ENCODE peak calls at places on chromosomes 12 and 14, in ten cellular contexts. One of them, this sample, is unnamed.
A peak's percentile ranks its signal among the peaks of the same experiment; 100 is the strongest.

GRCh38 chr14:33230016-33230415 is 291.3 kb downstream of the NPAS3 start:
- DNase-seq in CD8-positive, alpha-beta memory T cell: no peak
- DNase-seq in OCI-LY7: no peak
- DNase-seq in GM23248: no peak
- DNase-seq in left lung: no peak
- DNase-seq in RWPE1: no peak
- DNase-seq in fibroblast of lung: no peak
- DNase-seq in substantia nigra: no peak
- DNase-seq in coronary artery: no peak
- DNase-seq in GM23338: no peak
- DNase-seq in this sample: no peak

GRCh38 chr14:68263563-68264350 is 444.2 kb downstream of the RAD51B start:
- DNase-seq in CD8-positive, alpha-beta memory T cell: no peak
- DNase-seq in OCI-LY7: no peak
- DNase-seq in GM23248: peak; percentile 29
- DNase-seq in left lung: no peak
- DNase-seq in RWPE1: no peak
- DNase-seq in fibroblast of lung: peak; percentile 80
- DNase-seq in substantia nigra: no peak
- DNase-seq in coronary artery: no peak
- DNase-seq in GM23338: no peak
- DNase-seq in this sample: no peak

GRCh38 chr12:48980953-48981756 is 3.0 kb downstream of the WNT1 start:
- DNase-seq in CD8-positive, alpha-beta memory T cell: peak; percentile 61
- DNase-seq in OCI-LY7: no peak
- DNase-seq in GM23248: peak; percentile 66
- DNase-seq in left lung: peak; percentile 75
- DNase-seq in RWPE1: no peak
- DNase-seq in fibroblast of lung: no peak
- DNase-seq in substantia nigra: no peak
- DNase-seq in coronary artery: no peak
- DNase-seq in GM23338: peak; percentile 67
- DNase-seq in this sample: no peak

GRCh38 chr14:55814064-55814463 is 234.1 kb downstream of the KTN1 start:
- DNase-seq in CD8-positive, alpha-beta memory T cell: no peak
- DNase-seq in OCI-LY7: no peak
- DNase-seq in GM23248: no peak
- DNase-seq in left lung: no peak
- DNase-seq in RWPE1: no peak
- DNase-seq in fibroblast of lung: no peak
- DNase-seq in substantia nigra: no peak
- DNase-seq in coronary artery: no peak
- DNase-seq in GM23338: no peak
- DNase-seq in this sample: no peak

GRCh38 chr12:47105914-47106674 is 26.3 kb upstream of the AMIGO2 start:
- DNase-seq in CD8-positive, alpha-beta memory T cell: no peak
- DNase-seq in OCI-LY7: no peak
- DNase-seq in GM23248: no peak
- DNase-seq in left lung: no peak
- DNase-seq in RWPE1: no peak
- DNase-seq in fibroblast of lung: no peak
- DNase-seq in substantia nigra: no peak
- DNase-seq in coronary artery: no peak
- DNase-seq in GM23338: no peak
- DNase-seq in this sample: no peak

GRCh38 chr12:103768467-103769123 is 72.4 kb downstream of the NT5DC3 start:
- DNase-seq in CD8-positive, alpha-beta memory T cell: no peak
- DNase-seq in OCI-LY7: no peak
- DNase-seq in GM23248: no peak
- DNase-seq in left lung: no peak
- DNase-seq in RWPE1: no peak
- DNase-seq in fibroblast of lung: no peak
- DNase-seq in substantia nigra: no peak
- DNase-seq in coronary artery: no peak
- DNase-seq in GM23338: no peak
- DNase-seq in this sample: no peak

GRCh38 chr12:40226652-40227051 is 1.9 kb downstream of the LRRK2 start:
- DNase-seq in CD8-positive, alpha-beta memory T cell: no peak
- DNase-seq in OCI-LY7: peak; percentile 52
- DNase-seq in GM23248: peak; percentile 96
- DNase-seq in left lung: no peak
- DNase-seq in RWPE1: peak; percentile 25
- DNase-seq in fibroblast of lung: peak; percentile 77
- DNase-seq in substantia nigra: no peak
- DNase-seq in coronary artery: peak; percentile 85
- DNase-seq in GM23338: no peak
- DNase-seq in this sample: no peak

GRCh38 chr12:27595231-27595642 is 71.2 kb downstream of the PPFIBP1 start:
- DNase-seq in CD8-positive, alpha-beta memory T cell: no peak
- DNase-seq in OCI-LY7: no peak
- DNase-seq in GM23248: peak; percentile 88
- DNase-seq in left lung: no peak
- DNase-seq in RWPE1: no peak
- DNase-seq in fibroblast of lung: peak; percentile 95
- DNase-seq in substantia nigra: no peak
- DNase-seq in coronary artery: no peak
- DNase-seq in GM23338: peak; percentile 72
- DNase-seq in this sample: no peak

GRCh38 chr14:50340945-50341344 is 28.8 kb downstream of the DMAC2L start:
- DNase-seq in CD8-positive, alpha-beta memory T cell: no peak
- DNase-seq in OCI-LY7: peak; percentile 14
- DNase-seq in GM23248: no peak
- DNase-seq in left lung: no peak
- DNase-seq in RWPE1: no peak
- DNase-seq in fibroblast of lung: no peak
- DNase-seq in substantia nigra: no peak
- DNase-seq in coronary artery: no peak
- DNase-seq in GM23338: peak; percentile 68
- DNase-seq in this sample: no peak

GRCh38 chr12:121857322-121858246 is 1.1 kb downstream of the HPD start:
- DNase-seq in CD8-positive, alpha-beta memory T cell: no peak
- DNase-seq in OCI-LY7: no peak
- DNase-seq in GM23248: no peak
- DNase-seq in left lung: no peak
- DNase-seq in RWPE1: no peak
- DNase-seq in fibroblast of lung: peak; percentile 13
- DNase-seq in substantia nigra: no peak
- DNase-seq in coronary artery: no peak
- DNase-seq in GM23338: no peak
- DNase-seq in this sample: no peak

GRCh38 chr12:60225216-60226000 is 629.6 kb downstream of the SLC16A7 start:
- DNase-seq in CD8-positive, alpha-beta memory T cell: no peak
- DNase-seq in OCI-LY7: no peak
- DNase-seq in GM23248: no peak
- DNase-seq in left lung: no peak
- DNase-seq in RWPE1: no peak
- DNase-seq in fibroblast of lung: no peak
- DNase-seq in substantia nigra: no peak
- DNase-seq in coronary artery: no peak
- DNase-seq in GM23338: no peak
- DNase-seq in this sample: no peak

DNA sequence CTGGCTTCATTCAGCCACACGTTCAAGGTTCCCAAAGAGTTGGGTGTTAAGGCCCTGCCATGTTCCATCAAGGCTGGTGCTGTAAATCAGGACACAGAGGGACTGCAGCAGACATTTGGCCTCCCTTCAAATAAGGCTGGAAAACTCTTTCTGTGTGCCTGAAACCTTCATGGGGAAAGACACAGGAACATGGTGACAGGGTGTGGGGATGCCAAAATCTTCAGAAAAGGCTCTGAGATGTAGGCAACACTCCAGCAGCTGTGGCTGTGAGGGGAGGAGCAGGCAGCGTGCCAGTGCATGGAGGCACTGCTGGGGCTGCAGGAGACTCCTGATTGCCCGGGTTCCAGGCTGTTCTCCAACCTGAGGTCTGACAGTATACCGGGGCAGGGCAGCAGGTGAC is 15.0 kb downstream of the POMT2 start:
- DNase-seq in CD8-positive, alpha-beta memory T cell: no peak
- DNase-seq in OCI-LY7: no peak
- DNase-seq in GM23248: no peak
- DNase-seq in left lung: no peak
- DNase-seq in RWPE1: no peak
- DNase-seq in fibroblast of lung: no peak
- DNase-seq in substantia nigra: no peak
- DNase-seq in coronary artery: no peak
- DNase-seq in GM23338: no peak
- DNase-seq in this sample: no peak
- H3K27ac ChIP-seq in CD8-positive, alpha-beta memory T cell: no peak overlapping the region
- H3K27ac ChIP-seq in OCI-LY7: no peak overlapping the region
- H3K27ac ChIP-seq in GM23248: no peak overlapping the region
- H3K27ac ChIP-seq in left lung: no peak overlapping the region
- H3K27ac ChIP-seq in RWPE1: no peak overlapping the region
- H3K27ac ChIP-seq in fibroblast of lung: no peak overlapping the region
- H3K27ac ChIP-seq in substantia nigra: peak overlapping the region; percentile 97
- H3K27ac ChIP-seq in coronary artery: no peak overlapping the region
- H3K27ac ChIP-seq in GM23338: no peak overlapping the region
- H3K27ac ChIP-seq in this sample: no peak overlapping the region

GRCh38 chr12:7145671-7146070 is 15.5 kb downstream of the CLSTN3 start:
- DNase-seq in CD8-positive, alpha-beta memory T cell: no peak
- DNase-seq in OCI-LY7: no peak
- DNase-seq in GM23248: peak; percentile 29
- DNase-seq in left lung: no peak
- DNase-seq in RWPE1: no peak
- DNase-seq in fibroblast of lung: no peak
- DNase-seq in substantia nigra: no peak
- DNase-seq in coronary artery: no peak
- DNase-seq in GM23338: no peak
- DNase-seq in this sample: no peak

GRCh38 chr12:7144414-7145120 is 14.4 kb downstream of the CLSTN3 start:
- DNase-seq in CD8-positive, alpha-beta memory T cell: peak; percentile 17
- DNase-seq in OCI-LY7: peak; percentile 59
- DNase-seq in GM23248: peak; percentile 62
- DNase-seq in left lung: no peak
- DNase-seq in RWPE1: peak; percentile 50
- DNase-seq in fibroblast of lung: peak; percentile 58
- DNase-seq in substantia nigra: no peak
- DNase-seq in coronary artery: no peak
- DNase-seq in GM23338: peak; percentile 57
- DNase-seq in this sample: no peak

GRCh38 chr12:7146906-7147305 is 16.7 kb downstream of the CLSTN3 start:
- DNase-seq in CD8-positive, alpha-beta memory T cell: no peak
- DNase-seq in OCI-LY7: no peak
- DNase-seq in GM23248: no peak
- DNase-seq in left lung: no peak
- DNase-seq in RWPE1: no peak
- DNase-seq in fibroblast of lung: no peak
- DNase-seq in substantia nigra: no peak
- DNase-seq in coronary artery: peak; percentile 31
- DNase-seq in GM23338: no peak
- DNase-seq in this sample: no peak

GRCh38 chr12:7143564-7143963 is 13.4 kb downstream of the CLSTN3 start:
- DNase-seq in CD8-positive, alpha-beta memory T cell: no peak
- DNase-seq in OCI-LY7: no peak
- DNase-seq in GM23248: no peak
- DNase-seq in left lung: no peak
- DNase-seq in RWPE1: no peak
- DNase-seq in fibroblast of lung: no peak
- DNase-seq in substantia nigra: no peak
- DNase-seq in coronary artery: no peak
- DNase-seq in GM23338: no peak
- DNase-seq in this sample: no peak

GRCh38 chr12:7146228-7146627 is 16.1 kb downstream of the CLSTN3 start:
- DNase-seq in CD8-positive, alpha-beta memory T cell: no peak
- DNase-seq in OCI-LY7: no peak
- DNase-seq in GM23248: no peak
- DNase-seq in left lung: no peak
- DNase-seq in RWPE1: no peak
- DNase-seq in fibroblast of lung: no peak
- DNase-seq in substantia nigra: no peak
- DNase-seq in coronary artery: no peak
- DNase-seq in GM23338: no peak
- DNase-seq in this sample: no peak
- H3K27ac ChIP-seq in CD8-positive, alpha-beta memory T cell: no peak overlapping the region
- H3K27ac ChIP-seq in OCI-LY7: no peak overlapping the region
- H3K27ac ChIP-seq in GM23248: no peak overlapping the region
- H3K27ac ChIP-seq in left lung: no peak overlapping the region
- H3K27ac ChIP-seq in RWPE1: no peak overlapping the region
- H3K27ac ChIP-seq in fibroblast of lung: no peak overlapping the region
- H3K27ac ChIP-seq in substantia nigra: no peak overlapping the region
- H3K27ac ChIP-seq in coronary artery: no peak overlapping the region
- H3K27ac ChIP-seq in GM23338: no peak overlapping the region
- H3K27ac ChIP-seq in this sample: no peak overlapping the region

GRCh38 chr12:106082216-106083175 is 56.3 kb downstream of the NUAK1 start:
- DNase-seq in CD8-positive, alpha-beta memory T cell: no peak
- DNase-seq in OCI-LY7: no peak
- DNase-seq in GM23248: peak; percentile 72
- DNase-seq in left lung: no peak
- DNase-seq in RWPE1: no peak
- DNase-seq in fibroblast of lung: no peak
- DNase-seq in substantia nigra: no peak
- DNase-seq in coronary artery: no peak
- DNase-seq in GM23338: no peak
- DNase-seq in this sample: no peak
- H3K27ac ChIP-seq in CD8-positive, alpha-beta memory T cell: no peak overlapping the region
- H3K27ac ChIP-seq in OCI-LY7: no peak overlapping the region
- H3K27ac ChIP-seq in GM23248: peak overlapping the region; percentile 81
- H3K27ac ChIP-seq in left lung: peak overlapping the region; percentile 50
- H3K27ac ChIP-seq in RWPE1: no peak overlapping the region
- H3K27ac ChIP-seq in fibroblast of lung: peak overlapping the region; percentile 62
- H3K27ac ChIP-seq in substantia nigra: peak overlapping the region; percentile 98
- H3K27ac ChIP-seq in coronary artery: peak overlapping the region; percentile 57
- H3K27ac ChIP-seq in GM23338: no peak overlapping the region
- H3K27ac ChIP-seq in this sample: no peak overlapping the region

GRCh38 chr12:50990147-50990727 is 35.9 kb downstream of the SLC11A2 start:
- DNase-seq in CD8-positive, alpha-beta memory T cell: no peak
- DNase-seq in OCI-LY7: no peak
- DNase-seq in GM23248: no peak
- DNase-seq in left lung: no peak
- DNase-seq in RWPE1: no peak
- DNase-seq in fibroblast of lung: no peak
- DNase-seq in substantia nigra: no peak
- DNase-seq in coronary artery: no peak
- DNase-seq in GM23338: no peak
- DNase-seq in this sample: no peak
- H3K27ac ChIP-seq in CD8-positive, alpha-beta memory T cell: no peak overlapping the region
- H3K27ac ChIP-seq in OCI-LY7: no peak overlapping the region
- H3K27ac ChIP-seq in GM23248: no peak overlapping the region
- H3K27ac ChIP-seq in left lung: no peak overlapping the region
- H3K27ac ChIP-seq in RWPE1: no peak overlapping the region
- H3K27ac ChIP-seq in fibroblast of lung: no peak overlapping the region
- H3K27ac ChIP-seq in substantia nigra: no peak overlapping the region
- H3K27ac ChIP-seq in coronary artery: no peak overlapping the region
- H3K27ac ChIP-seq in GM23338: no peak overlapping the region
- H3K27ac ChIP-seq in this sample: no peak overlapping the region

This sample was measured in foreskin keratinocyte.